ENCODE peak calls at places on chromosome 9, in six cellular contexts. H is nephron progenitor cell; V is heart right ventricle; T is ovary; M is CD8-positive, alpha-beta T cell; C is left ventricle myocardium inferior. I is an unnamed sample.
A peak's percentile ranks its signal among the peaks of the same experiment; 100 is the strongest.

GRCh38 chr9:131798166-131798565 is 58.3 kb upstream of the RAPGEF1 start:
- DNase-seq in T (no peak), M (no peak), H (no peak), V (no peak), C (no peak), I (no peak)

GRCh38 chr9:18622186-18622836 is 148.4 kb downstream of the ADAMTSL1 start:
- DNase-seq in C (no peak), M (no peak), V (no peak), T (no peak), H (no peak), I (no peak)

GRCh38 chr9:30718483-30718882 is 1666.0 kb upstream of the ACO1 start:
- DNase-seq in H (no peak), M (no peak), T (no peak), C (no peak), V (no peak), I (no peak)

GRCh38 chr9:124749284-124749683 is 21.8 kb downstream of the NR6A1 start:
- DNase-seq in C (no peak), T (no peak), M (no peak), V (no peak), H (no peak), I (no peak)

GRCh38 chr9:120402741-120403542 is 177.0 kb downstream of the CDK5RAP2 start:
- DNase-seq in H (no peak), V (no peak), T (no peak), M (no peak), C (no peak), I (no peak)

GRCh38 chr9:18982246-18982589 is 50.8 kb downstream of the SAXO1 start:
- DNase-seq in T (no peak), C (no peak), M (no peak), V (peak; percentile 33), H (no peak), I (no peak)

GRCh38 chr9:106772523-106773290 is 90.3 kb upstream of the ZNF462 start:
- DNase-seq in H (no peak), V (no peak), C (no peak), T (no peak), M (no peak), I (no peak)

GRCh38 chr9:3946840-3947239 is 353.0 kb downstream of the GLIS3 start:
- DNase-seq in T (no peak), H (no peak), C (no peak), V (no peak), M (no peak), I (no peak)

GRCh38 chr9:130565792-130566191 is 13.6 kb upstream of the FUBP3 start:
- DNase-seq in C (no peak), H (no peak), M (no peak), T (no peak), V (no peak), I (no peak)

GRCh38 chr9:29974197-29974596 is 2400.9 kb upstream of the C9orf72 start:
- DNase-seq in H (no peak), T (no peak), V (no peak), M (no peak), C (no peak), I (no peak)

GRCh38 chr9:136438548-136438908 is 1.1 kb downstream of the INPP5E start:
- DNase-seq in V (no peak), T (no peak), M (no peak), H (peak; percentile 42), C (no peak), I (peak; percentile 54)

DNA sequence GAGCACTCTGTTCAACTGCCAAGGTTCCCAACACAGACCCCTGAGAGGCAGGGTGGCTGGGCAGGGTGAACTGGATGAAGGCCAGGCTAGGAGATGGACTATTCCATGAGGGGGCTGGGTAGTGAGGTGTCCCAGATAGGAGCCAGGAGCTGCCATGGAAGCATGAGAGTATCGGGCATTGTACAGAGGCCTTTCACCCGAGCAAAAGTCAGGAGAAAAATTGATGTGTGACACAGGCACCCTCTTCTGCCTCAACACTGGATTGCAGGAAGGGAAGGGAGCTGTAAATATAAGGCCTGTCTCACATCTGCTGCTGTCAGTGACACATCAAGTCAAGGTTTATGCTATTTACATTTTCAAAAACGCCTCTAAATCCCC is 74.6 kb downstream of the UBAP1 start:
- DNase-seq in C (peak; percentile 69), V (peak; percentile 62), H (no peak), M (no peak), T (peak; percentile 50), I (no peak)
- TF ChIP-seq CTCF in C (peak; percentile 45), V (peak; percentile 49), H (no peak), M (no peak), T (peak; percentile 21), I (no peak)

GRCh38 chr9:137583957-137584356 is 5.2 kb upstream of the DPH7 start:
- DNase-seq in C (no peak), M (no peak), H (no peak), V (no peak), T (no peak), I (no peak)

GRCh38 chr9:137580958-137581331 is 2.2 kb upstream of the DPH7 start:
- DNase-seq in H (no peak), C (no peak), V (no peak), T (no peak), M (no peak), I (no peak)

GRCh38 chr9:137581361-137582285 is 2.9 kb upstream of the DPH7 start:
- DNase-seq in H (no peak), M (no peak), T (no peak), C (no peak), V (no peak), I (no peak)

GRCh38 chr9:137583347-137583746 is 4.6 kb upstream of the DPH7 start:
- DNase-seq in M (no peak), V (no peak), C (no peak), H (no peak), T (no peak), I (no peak)

DNA sequence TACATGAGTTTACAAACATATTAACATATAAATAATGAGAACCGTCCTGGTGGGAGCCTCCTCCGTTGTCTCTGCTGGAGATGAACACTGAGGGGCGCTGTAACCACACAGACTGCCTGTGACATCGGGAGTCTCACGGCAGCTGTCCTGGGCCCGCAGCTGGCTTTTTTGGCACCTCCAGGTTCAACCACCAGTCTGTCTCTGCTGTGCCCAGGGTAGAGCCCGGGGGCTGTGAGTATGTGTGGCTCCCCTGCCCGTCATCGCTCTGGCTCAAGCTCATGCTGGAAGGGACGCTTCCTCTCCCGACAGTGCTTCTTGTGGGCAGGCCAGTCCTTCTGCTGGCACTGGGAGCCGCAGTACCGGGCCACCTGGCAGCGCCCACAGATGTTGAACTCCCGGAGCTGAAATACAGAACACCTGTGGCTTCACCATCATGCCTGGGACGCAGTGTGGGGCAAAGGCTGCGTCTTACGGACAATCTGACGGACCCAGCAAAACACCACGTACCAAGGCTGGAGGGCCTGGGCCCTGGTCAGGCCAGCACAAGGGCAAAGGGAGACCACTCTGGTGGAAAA is 3.6 kb upstream of the DPH7 start:
- DNase-seq in C (no peak), H (peak; percentile 32), T (no peak), V (no peak), M (no peak), I (peak; percentile 53)
- TF ChIP-seq CTCF in C (peak; percentile 36), H (peak; percentile 27), T (no peak), V (peak; percentile 40), M (no peak), I (no peak)

DNA sequence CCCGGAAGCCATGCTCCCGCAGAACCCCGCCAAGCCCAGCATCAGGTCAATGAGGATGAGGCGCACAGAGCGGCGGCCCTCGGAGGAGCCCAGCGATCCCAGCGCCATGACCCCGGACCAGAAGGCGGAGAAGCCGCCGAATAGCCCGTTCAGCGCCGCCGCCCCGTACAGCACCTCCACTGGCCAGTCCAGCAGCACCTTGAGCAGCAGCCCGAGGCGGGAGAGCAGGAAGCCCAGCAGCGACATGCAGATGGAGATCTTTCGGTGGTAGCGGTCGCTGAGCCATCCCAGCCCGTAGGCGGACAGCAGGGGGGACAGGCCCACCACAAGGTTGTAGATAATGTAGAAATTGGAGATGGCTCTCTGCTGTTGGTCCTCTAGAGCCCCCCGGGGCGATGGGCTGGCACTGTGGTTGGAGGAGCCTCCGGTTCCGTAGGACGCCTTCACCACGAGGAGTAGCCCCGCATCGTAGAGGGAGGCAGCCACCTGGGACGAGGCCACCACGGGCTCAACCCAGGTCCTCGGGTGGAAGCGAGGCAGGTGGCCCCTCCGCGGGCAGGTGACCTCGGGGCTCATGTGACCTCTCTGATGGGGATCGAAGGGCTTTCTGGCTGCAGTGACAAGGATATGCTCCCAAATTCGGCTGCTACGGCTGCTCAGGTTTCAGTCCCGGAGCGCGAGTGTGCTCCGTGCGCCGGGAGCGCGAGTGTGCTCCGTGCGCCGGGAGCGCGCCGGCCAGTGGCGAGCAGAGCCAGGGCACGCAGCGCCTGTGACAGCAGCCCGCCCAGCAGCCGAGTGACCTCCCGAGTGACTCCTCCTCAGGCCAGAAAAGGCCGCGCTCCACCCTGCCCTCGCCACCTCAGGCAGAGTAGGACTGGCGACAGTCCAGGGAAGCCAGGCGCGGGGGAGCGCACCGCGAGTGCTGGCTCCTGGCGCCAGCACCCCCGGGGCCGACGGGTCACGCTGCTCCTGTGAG is at the start of gene SLC46A2:
- DNase-seq in V (peak; percentile 37), H (peak; percentile 72), T (no peak), C (peak; percentile 37), M (no peak), I (peak; percentile 47)
- TF ChIP-seq CTCF in V (no peak), H (no peak), T (no peak), C (no peak), M (no peak), I (no peak)

GRCh38 chr9:122445155-122445749 is 32.5 kb downstream of the OR1J1 start:
- DNase-seq in T (no peak), M (no peak), C (no peak), H (no peak), V (no peak), I (no peak)
- TF ChIP-seq CTCF in T (no peak), M (no peak), C (no peak), H (no peak), V (no peak), I (no peak)

DNA sequence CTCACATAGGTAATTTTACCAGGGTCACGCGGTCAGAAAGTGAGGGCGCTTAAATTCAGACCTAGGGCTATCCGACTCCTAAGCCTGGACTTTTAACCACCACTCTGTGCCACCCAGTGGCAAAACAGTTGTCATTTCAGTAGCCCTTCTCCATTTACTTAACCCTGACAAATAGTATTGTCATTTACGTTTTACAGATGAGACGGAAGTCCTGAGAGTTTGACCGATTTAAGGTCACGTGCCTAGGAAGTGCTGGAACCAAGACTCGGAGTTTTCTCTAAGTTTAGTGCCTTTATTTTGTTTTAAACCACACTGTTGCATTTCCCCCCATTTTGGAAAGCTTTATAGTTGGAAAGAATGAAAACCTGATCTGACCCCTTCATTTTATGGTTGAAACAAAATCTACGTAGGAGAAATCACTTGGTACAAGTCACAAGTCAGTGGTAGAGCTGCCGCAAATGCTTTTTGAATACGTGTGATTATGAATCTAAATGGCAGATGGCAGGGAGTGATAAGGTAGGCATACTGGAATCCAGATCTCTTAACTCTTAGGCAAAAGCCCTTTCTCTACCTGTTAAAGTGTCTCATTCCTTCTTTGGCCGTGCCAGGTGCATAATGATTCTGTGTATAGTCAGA is 701 bp downstream of the MRRF start:
- DNase-seq in V (no peak), C (no peak), M (no peak), T (no peak), H (peak; percentile 4), I (no peak)
- TF ChIP-seq CTCF in V (peak; percentile 17), C (no peak), M (no peak), T (no peak), H (no peak), I (no peak)

DNA sequence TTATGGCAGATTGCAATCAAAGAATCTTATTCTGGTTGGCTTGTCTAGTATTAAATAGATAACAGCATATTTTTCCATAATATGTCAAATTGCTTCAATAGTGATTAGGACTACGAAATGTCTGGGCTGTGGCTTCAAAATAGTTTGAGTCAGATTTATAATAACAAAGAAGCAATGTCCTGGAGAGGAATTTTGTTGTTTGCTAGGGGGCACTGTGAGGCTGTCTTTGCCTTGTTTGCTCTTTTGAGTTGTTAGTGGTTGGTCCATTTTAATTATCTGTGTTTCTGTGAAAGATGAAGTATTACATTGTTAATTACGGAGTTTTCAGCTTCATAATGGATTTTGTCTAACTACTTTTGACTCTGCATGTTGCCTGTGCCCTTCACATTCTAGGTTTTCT is 713.6 kb downstream of the TLE4 start:
- DNase-seq in C (no peak), H (no peak), T (no peak), M (no peak), V (no peak), I (no peak)
- TF ChIP-seq CTCF in C (peak; percentile 31), H (no peak), T (no peak), M (no peak), V (peak; percentile 31), I (no peak)

I was measured in glutamatergic neuron.